ENCODE peak calls at places on chromosomes 2 and 18, in ten cellular contexts. One of them, this sample, is unnamed.

GRCh38 chr2:101446869-101447268 is 28.0 kb downstream of the RFX8 start:
- DNase-seq in HFFc6: peak; percentile 82
- DNase-seq in Jurkat, Clone E6-1: peak; percentile 81
- DNase-seq in T-cell: no peak
- DNase-seq in astrocyte of the spinal cord: peak; percentile 94
- DNase-seq in RWPE2: no peak
- DNase-seq in WTC11: no peak
- DNase-seq in RWPE1: peak; percentile 34
- DNase-seq in GM23338: no peak
- DNase-seq in stimulated activated CD4-positive, alpha-beta T cell treated with anti-CD3 and anti-CD28 coated beads, Interleukin-2, amount 100 ng/mL, for 48 hours: no peak
- DNase-seq in this sample: no peak

GRCh38 chr2:43136862-43137261 is 89.5 kb downstream of the ZFP36L2 start:
- DNase-seq in astrocyte of the spinal cord: no peak
- DNase-seq in WTC11: no peak
- DNase-seq in RWPE1: no peak
- DNase-seq in GM23338: no peak
- DNase-seq in Jurkat, Clone E6-1: peak; percentile 98
- DNase-seq in HFFc6: no peak
- DNase-seq in stimulated activated CD4-positive, alpha-beta T cell treated with anti-CD3 and anti-CD28 coated beads, Interleukin-2, amount 100 ng/mL, for 48 hours: no peak
- DNase-seq in RWPE2: peak; percentile 39
- DNase-seq in T-cell: peak; percentile 84
- DNase-seq in this sample: no peak

GRCh38 chr2:142462291-142462690 is 331.5 kb upstream of the LRP1B start:
- DNase-seq in T-cell: no peak
- DNase-seq in astrocyte of the spinal cord: no peak
- DNase-seq in HFFc6: no peak
- DNase-seq in RWPE1: no peak
- DNase-seq in WTC11: no peak
- DNase-seq in stimulated activated CD4-positive, alpha-beta T cell treated with anti-CD3 and anti-CD28 coated beads, Interleukin-2, amount 100 ng/mL, for 48 hours: no peak
- DNase-seq in GM23338: no peak
- DNase-seq in Jurkat, Clone E6-1: no peak
- DNase-seq in RWPE2: no peak
- DNase-seq in this sample: no peak

GRCh38 chr2:23595601-23596251 is 210.7 kb downstream of the KLHL29 start:
- DNase-seq in RWPE1: no peak
- DNase-seq in HFFc6: peak; percentile 48
- DNase-seq in RWPE2: peak; percentile 35
- DNase-seq in stimulated activated CD4-positive, alpha-beta T cell treated with anti-CD3 and anti-CD28 coated beads, Interleukin-2, amount 100 ng/mL, for 48 hours: no peak
- DNase-seq in T-cell: no peak
- DNase-seq in GM23338: no peak
- DNase-seq in Jurkat, Clone E6-1: no peak
- DNase-seq in astrocyte of the spinal cord: peak; percentile 78
- DNase-seq in WTC11: no peak
- DNase-seq in this sample: peak; percentile 6

GRCh38 chr2:157895531-157895930 is 19.4 kb upstream of the ACVR1 start:
- DNase-seq in Jurkat, Clone E6-1: no peak
- DNase-seq in GM23338: no peak
- DNase-seq in RWPE2: no peak
- DNase-seq in T-cell: no peak
- DNase-seq in astrocyte of the spinal cord: no peak
- DNase-seq in RWPE1: no peak
- DNase-seq in HFFc6: no peak
- DNase-seq in WTC11: no peak
- DNase-seq in stimulated activated CD4-positive, alpha-beta T cell treated with anti-CD3 and anti-CD28 coated beads, Interleukin-2, amount 100 ng/mL, for 48 hours: no peak
- DNase-seq in this sample: no peak

GRCh38 chr2:9641641-9642040 is 10.8 kb upstream of the YWHAQ start:
- DNase-seq in astrocyte of the spinal cord: no peak
- DNase-seq in T-cell: no peak
- DNase-seq in HFFc6: no peak
- DNase-seq in Jurkat, Clone E6-1: no peak
- DNase-seq in WTC11: no peak
- DNase-seq in RWPE2: no peak
- DNase-seq in GM23338: no peak
- DNase-seq in stimulated activated CD4-positive, alpha-beta T cell treated with anti-CD3 and anti-CD28 coated beads, Interleukin-2, amount 100 ng/mL, for 48 hours: no peak
- DNase-seq in RWPE1: no peak
- DNase-seq in this sample: no peak

GRCh38 chr18:46261799-46262198 is 157.6 kb downstream of the HAUS1 start:
- DNase-seq in WTC11: no peak
- DNase-seq in RWPE1: no peak
- DNase-seq in T-cell: no peak
- DNase-seq in HFFc6: peak; percentile 30
- DNase-seq in Jurkat, Clone E6-1: no peak
- DNase-seq in RWPE2: no peak
- DNase-seq in GM23338: peak; percentile 71
- DNase-seq in stimulated activated CD4-positive, alpha-beta T cell treated with anti-CD3 and anti-CD28 coated beads, Interleukin-2, amount 100 ng/mL, for 48 hours: no peak
- DNase-seq in astrocyte of the spinal cord: no peak
- DNase-seq in this sample: no peak

GRCh38 chr2:226794751-226795171 is 4.9 kb downstream of the IRS1 start:
- DNase-seq in RWPE2: no peak
- DNase-seq in WTC11: no peak
- DNase-seq in RWPE1: peak; percentile 38
- DNase-seq in stimulated activated CD4-positive, alpha-beta T cell treated with anti-CD3 and anti-CD28 coated beads, Interleukin-2, amount 100 ng/mL, for 48 hours: no peak
- DNase-seq in HFFc6: peak; percentile 71
- DNase-seq in T-cell: no peak
- DNase-seq in GM23338: peak; percentile 43
- DNase-seq in Jurkat, Clone E6-1: no peak
- DNase-seq in astrocyte of the spinal cord: peak; percentile 89
- DNase-seq in this sample: no peak

GRCh38 chr2:47307066-47307465 is 95.9 kb upstream of the MSH2 start:
- DNase-seq in HFFc6: peak; percentile 33
- DNase-seq in stimulated activated CD4-positive, alpha-beta T cell treated with anti-CD3 and anti-CD28 coated beads, Interleukin-2, amount 100 ng/mL, for 48 hours: no peak
- DNase-seq in astrocyte of the spinal cord: peak; percentile 12
- DNase-seq in Jurkat, Clone E6-1: no peak
- DNase-seq in RWPE1: no peak
- DNase-seq in GM23338: no peak
- DNase-seq in RWPE2: no peak
- DNase-seq in WTC11: no peak
- DNase-seq in T-cell: no peak
- DNase-seq in this sample: no peak

GRCh38 chr18:32695534-32695933 is 77.3 kb downstream of the KLHL14 start:
- DNase-seq in Jurkat, Clone E6-1: no peak
- DNase-seq in HFFc6: no peak
- DNase-seq in T-cell: no peak
- DNase-seq in RWPE2: no peak
- DNase-seq in WTC11: no peak
- DNase-seq in RWPE1: no peak
- DNase-seq in astrocyte of the spinal cord: no peak
- DNase-seq in GM23338: no peak
- DNase-seq in stimulated activated CD4-positive, alpha-beta T cell treated with anti-CD3 and anti-CD28 coated beads, Interleukin-2, amount 100 ng/mL, for 48 hours: no peak
- DNase-seq in this sample: no peak

This sample was measured in Calu3.